ENCODE peak calls at places on chromosomes 4 and X, in seven cellular contexts. B, G, M, Q, R, P and W are unnamed samples.
A peak's percentile ranks its signal among the peaks of the same experiment; 100 is the strongest.

GRCh38 chr4:152585036-152585439 is 49.1 kb upstream of the FBXW7 start:
- DNase-seq in R (no peak), Q (no peak), P (no peak), G (no peak), M (no peak), B (no peak), W (no peak)

GRCh38 chr4:78512357-78512920 is 39.1 kb upstream of the ANXA3 start:
- DNase-seq in G (no peak), R (no peak), B (no peak), P (no peak), M (peak; percentile 40), Q (no peak), W (no peak)

GRCh38 chr4:11912886-11913285 is 484.2 kb upstream of the HS3ST1 start:
- DNase-seq in P (no peak), G (no peak), B (no peak), M (peak; percentile 39), R (no peak), Q (no peak), W (no peak)

GRCh38 chrX:41003501-41004286 is 81.6 kb upstream of the USP9X start:
- DNase-seq in M (no peak), Q (no peak), B (no peak), R (no peak), P (no peak), G (no peak), W (no peak)

GRCh38 chrX:45143455-45143854 is 57.2 kb downstream of the DIPK2B start:
- DNase-seq in R (no peak), Q (no peak), P (no peak), M (no peak), G (no peak), B (no peak), W (no peak)

GRCh38 chr4:6278801-6279197 is 9.1 kb downstream of the WFS1 start:
- DNase-seq in Q (no peak), M (peak; percentile 84), P (no peak), R (no peak), B (no peak), G (no peak), W (no peak)

GRCh38 chr4:121535351-121535750 is 154.5 kb upstream of the QRFPR start:
- DNase-seq in B (no peak), P (no peak), Q (no peak), R (no peak), G (no peak), M (no peak), W (no peak)

GRCh38 chr4:184250795-184251679 is 33.4 kb upstream of the ENPP6 start:
- DNase-seq in G (no peak), B (no peak), R (peak; percentile 22), P (peak; percentile 66), M (peak; percentile 71), Q (no peak), W (no peak)

GRCh38 chr4:15982833-15983528 is 20.0 kb upstream of the FGFBP2 start:
- DNase-seq in B (no peak), R (no peak), G (no peak), P (no peak), Q (no peak), M (peak; percentile 3), W (no peak)

GRCh38 chr4:59818656-59819055 is 1381.5 kb upstream of the ADGRL3 start:
- DNase-seq in G (no peak), Q (no peak), P (no peak), M (no peak), B (no peak), R (peak; percentile 1), W (no peak)

GRCh38 chrX:117985241-117985640 is 131.4 kb downstream of the KLHL13 start:
- DNase-seq in P (no peak), M (no peak), G (no peak), B (peak; percentile 22), Q (peak; percentile 9), R (no peak), W (no peak)

GRCh38 chrX:97397371-97397770 is 513.7 kb downstream of the RPA4 start:
- DNase-seq in M (peak; percentile 79), Q (no peak), R (no peak), G (no peak), P (no peak), B (no peak), W (no peak)

GRCh38 chr4:74364649-74365491 is at the start of gene EREG:
- DNase-seq in Q (no peak), P (peak; percentile 86), B (peak; percentile 84), M (peak; percentile 62), R (peak; percentile 33), G (peak; percentile 51), W (no peak)

GRCh38 chr4:148116971-148117370 is 325.2 kb downstream of the NR3C2 start:
- DNase-seq in R (no peak), G (no peak), Q (no peak), B (no peak), M (no peak), P (no peak), W (no peak)

GRCh38 chr4:183468210-183469095 is 24.0 kb downstream of the CDKN2AIP start:
- DNase-seq in M (peak; percentile 24), B (no peak), P (no peak), Q (no peak), G (no peak), R (peak; percentile 10), W (no peak)

GRCh38 chr4:169205146-169205806 is 65.5 kb downstream of the SH3RF1 start:
- DNase-seq in M (no peak), B (no peak), G (no peak), P (no peak), R (no peak), Q (no peak), W (no peak)

GRCh38 chrX:123975180-123975579 is 13.7 kb downstream of the STAG2 start:
- DNase-seq in B (no peak), R (no peak), G (no peak), Q (no peak), P (no peak), M (peak; percentile 29), W (no peak)

GRCh38 chrX:47232803-47233332 is at the start of gene USP11:
- DNase-seq in R (peak; percentile 38), P (no peak), G (peak; percentile 63), B (peak; percentile 38), M (peak; percentile 61), Q (no peak), W (no peak)

GRCh38 chr4:15054546-15054945 is 52.3 kb downstream of the CPEB2 start:
- DNase-seq in B (no peak), P (no peak), R (no peak), Q (no peak), M (no peak), G (no peak), W (no peak)

GRCh38 chr4:137509855-137510282 is 22.4 kb downstream of the PCDH18 start:
- DNase-seq in P (no peak), Q (no peak), R (no peak), M (peak; percentile 54), G (no peak), B (no peak), W (no peak)

GRCh38 chr4:109079177-109079576 is 223.3 kb downstream of the COL25A1 start:
- DNase-seq in G (no peak), P (no peak), B (no peak), M (no peak), R (no peak), Q (no peak), W (no peak)

GRCh38 chr4:26700110-26700509 is 116.2 kb downstream of the TBC1D19 start:
- DNase-seq in R (no peak), B (no peak), P (no peak), Q (no peak), G (no peak), M (no peak), W (no peak)

DNA sequence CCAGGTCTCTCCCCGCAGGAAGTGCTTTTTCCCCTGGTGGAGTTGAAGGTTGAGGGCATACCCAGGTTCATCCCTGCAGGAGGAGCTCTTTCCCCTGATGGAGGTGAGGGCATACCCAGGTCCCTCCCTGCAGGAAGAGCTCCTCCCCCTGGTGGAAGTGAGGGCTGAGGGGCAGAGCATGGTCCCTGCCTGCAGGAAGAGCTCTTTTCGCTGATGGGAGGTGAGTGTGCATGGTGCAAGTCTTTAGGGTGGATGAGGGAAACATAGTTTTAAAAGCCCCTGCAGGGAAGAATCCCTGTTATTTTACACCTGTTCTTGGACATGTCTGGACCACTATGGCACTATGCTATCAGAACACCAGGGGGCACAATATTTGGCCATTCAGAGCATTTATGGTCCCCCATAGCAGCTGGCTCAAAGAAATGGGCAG is 43.7 kb upstream of the PUDP start:
- DNase-seq in G (no peak), R (no peak), P (no peak), Q (no peak), M (no peak), B (peak; percentile 37), W (no peak)
- TF ChIP-seq CTCF in G (no peak), R (no peak), P (peak; percentile 20), Q (no peak), M (no peak), B (no peak), W (no peak)

DNA sequence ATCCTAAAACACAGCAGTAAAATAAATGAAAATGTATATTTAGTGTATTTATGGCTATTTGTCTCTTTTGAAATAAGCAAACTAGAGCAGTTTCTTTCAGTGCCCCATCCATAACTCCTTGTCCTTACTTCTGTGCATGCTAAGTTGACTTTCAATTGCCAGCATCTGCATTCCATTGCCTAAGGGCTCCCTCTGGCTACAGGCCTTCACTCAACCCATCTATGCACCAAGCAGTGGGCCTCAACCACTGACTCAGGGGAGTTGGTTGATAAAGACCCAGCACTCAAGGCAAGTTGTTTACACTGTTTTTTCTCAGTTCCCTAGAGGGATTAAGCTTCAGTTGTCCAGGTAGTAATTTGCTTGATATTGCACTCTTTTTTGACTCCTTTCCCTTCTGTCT is 265.7 kb downstream of the IQCM start:
- DNase-seq in Q (no peak), R (no peak), M (peak; percentile 6), G (no peak), P (no peak), B (peak; percentile 40), W (no peak)
- TF ChIP-seq CTCF in Q (no peak), R (no peak), M (no peak), G (no peak), P (no peak), B (no peak), W (no peak)

DNA sequence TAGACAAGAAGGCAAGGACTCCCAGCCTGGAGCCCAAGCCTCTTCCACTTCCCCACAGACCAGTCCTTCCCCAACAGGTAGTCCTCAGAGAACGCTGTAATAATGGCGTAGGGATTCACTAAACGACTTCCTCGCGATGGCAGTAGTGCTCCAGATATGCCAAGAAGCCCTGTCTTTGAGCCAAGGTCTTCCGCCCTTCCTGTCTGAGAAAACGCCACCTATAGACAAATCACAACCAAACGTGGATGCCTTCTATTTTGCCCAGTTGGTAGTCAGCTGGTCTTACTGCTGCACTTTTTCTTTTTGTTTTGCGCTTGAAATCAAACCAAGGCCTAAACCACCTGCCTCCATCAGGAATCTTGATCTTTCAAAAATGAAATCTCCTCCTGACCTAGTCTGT is 203.3 kb downstream of the OR13H1 start:
- DNase-seq in Q (no peak), R (peak; percentile 62), M (no peak), B (no peak), P (peak; percentile 71), G (no peak), W (no peak)
- TF ChIP-seq CTCF in Q (no peak), R (peak; percentile 69), M (no peak), B (no peak), P (no peak), G (no peak), W (no peak)

GRCh38 chr4:23456864-23457263 is 433.0 kb downstream of the PPARGC1A start:
- DNase-seq in M (no peak), B (no peak), G (no peak), P (no peak), Q (no peak), R (no peak), W (no peak)

GRCh38 chr4:23458061-23458460 is 431.8 kb downstream of the PPARGC1A start:
- DNase-seq in Q (no peak), P (no peak), G (no peak), M (no peak), B (no peak), R (no peak), W (no peak)

GRCh38 chr4:23455482-23455881 is 434.4 kb downstream of the PPARGC1A start:
- DNase-seq in M (peak; percentile 6), R (no peak), Q (peak; percentile 16), B (peak; percentile 24), G (no peak), P (no peak), W (no peak)
- TF ChIP-seq CTCF in M (no peak), R (no peak), Q (no peak), B (no peak), G (no peak), P (peak; percentile 28), W (no peak)